ENCODE peak calls at places on chromosomes 4 and X, in eight cellular contexts. E is dorsolateral prefrontal cortex; T is substantia nigra; H is NCI-H2081; X is activated naive CD4-positive, alpha-beta T cell treated with anti-CD3 and anti-CD28 coated beads, Interleukin-2, amount 50 U/mL, for 72 hours; A is astrocyte; U is occipital lobe; N is NCI-H1092. B is an unnamed sample.

GRCh38 chr4:105457997-105458396 is 15.9 kb downstream of the PPA2 start:
- DNase-seq in N (no peak), T (no peak), E (no peak), A (peak; percentile 25), U (no peak), H (no peak), X (no peak), B (no peak)

GRCh38 chr4:36053931-36054330 is 190.4 kb downstream of the ARAP2 start:
- DNase-seq in A (peak; percentile 95), N (no peak), T (no peak), H (no peak), U (no peak), E (no peak), X (no peak), B (no peak)

GRCh38 chr4:133960975-133961374 is 240.6 kb downstream of the PABPC4L start:
- DNase-seq in N (no peak), E (no peak), X (no peak), U (no peak), A (no peak), H (no peak), T (no peak), B (no peak)

GRCh38 chr4:137635108-137635507 is 102.8 kb upstream of the PCDH18 start:
- DNase-seq in X (no peak), N (no peak), A (no peak), T (no peak), H (no peak), E (no peak), U (no peak), B (no peak)

GRCh38 chr4:168840386-168840763 is 169.7 kb downstream of the CBR4 start:
- DNase-seq in T (no peak), X (no peak), H (no peak), E (no peak), U (no peak), A (no peak), N (no peak), B (no peak)

GRCh38 chr4:163494360-163495241 is at the start of gene TMA16:
- DNase-seq in T (peak; percentile 68), A (peak; percentile 92), H (peak; percentile 80), N (peak; percentile 91), X (peak; percentile 85), E (peak; percentile 87), U (peak; percentile 90), B (peak; percentile 84)

GRCh38 chrX:39645059-39645895 is 452.5 kb downstream of the BCOR start:
- DNase-seq in H (no peak), A (peak; percentile 70), U (no peak), X (no peak), T (no peak), N (no peak), E (no peak), B (no peak)

GRCh38 chr4:36178489-36178888 is 65.8 kb downstream of the ARAP2 start:
- DNase-seq in H (no peak), T (no peak), X (no peak), A (no peak), E (no peak), N (no peak), U (no peak), B (no peak)

GRCh38 chr4:16204505-16204904 is 21.8 kb downstream of the TAPT1 start:
- DNase-seq in U (no peak), T (no peak), E (no peak), N (no peak), H (no peak), A (no peak), X (no peak), B (no peak)

GRCh38 chr4:86181585-86181984 is 178.3 kb downstream of the MAPK10 start:
- DNase-seq in X (no peak), A (peak; percentile 69), U (no peak), N (no peak), H (no peak), E (no peak), T (no peak), B (no peak)

GRCh38 chrX:42247241-42247640 is 323.9 kb upstream of the CASK start:
- DNase-seq in X (no peak), A (peak; percentile 10), T (no peak), U (no peak), H (no peak), E (no peak), N (no peak), B (no peak)

B was measured in anterior cingulate cortex.